ENCODE peak calls at places on chromosome 19, in eight cellular contexts. One of them, this sample, is unnamed.

GRCh38 chr19:39237200-39238184 is 7.3 kb downstream of the IFNL3 start:
- DNase-seq in activated T-cell treated with anti-CD3 and anti-CD28 coated beads for 1 hour: peak; percentile 12
- DNase-seq in foreskin fibroblast: no peak
- DNase-seq in SW480: peak; percentile 86
- DNase-seq in activated CD4-positive, CD25-positive, alpha-beta regulatory T cell: peak; percentile 23
- DNase-seq in effector CD4-positive, alpha-beta T cell: peak; percentile 17
- DNase-seq in NCI-H1092: no peak
- DNase-seq in pancreas: peak; percentile 94
- DNase-seq in this sample: no peak

GRCh38 chr19:47274891-47275865 is 493 bp downstream of the INAFM1 start:
- DNase-seq in effector CD4-positive, alpha-beta T cell: no peak
- DNase-seq in pancreas: peak; percentile 74
- DNase-seq in NCI-H1092: no peak
- DNase-seq in SW480: peak; percentile 44
- DNase-seq in foreskin fibroblast: no peak
- DNase-seq in activated CD4-positive, CD25-positive, alpha-beta regulatory T cell: peak; percentile 21
- DNase-seq in activated T-cell treated with anti-CD3 and anti-CD28 coated beads for 1 hour: peak; percentile 8
- DNase-seq in this sample: no peak

GRCh38 chr19:755063-755462 is 4.2 kb downstream of the MISP start:
- DNase-seq in activated T-cell treated with anti-CD3 and anti-CD28 coated beads for 1 hour: no peak
- DNase-seq in activated CD4-positive, CD25-positive, alpha-beta regulatory T cell: no peak
- DNase-seq in pancreas: no peak
- DNase-seq in foreskin fibroblast: no peak
- DNase-seq in SW480: no peak
- DNase-seq in NCI-H1092: no peak
- DNase-seq in effector CD4-positive, alpha-beta T cell: no peak
- DNase-seq in this sample: no peak

GRCh38 chr19:17183858-17184271 is 31.3 kb upstream of the USE1 start:
- DNase-seq in pancreas: no peak
- DNase-seq in foreskin fibroblast: no peak
- DNase-seq in NCI-H1092: no peak
- DNase-seq in effector CD4-positive, alpha-beta T cell: no peak
- DNase-seq in activated CD4-positive, CD25-positive, alpha-beta regulatory T cell: no peak
- DNase-seq in activated T-cell treated with anti-CD3 and anti-CD28 coated beads for 1 hour: no peak
- DNase-seq in SW480: no peak
- DNase-seq in this sample: no peak

GRCh38 chr19:31110331-31110730 is 238.9 kb downstream of the TSHZ3 start:
- DNase-seq in activated CD4-positive, CD25-positive, alpha-beta regulatory T cell: no peak
- DNase-seq in pancreas: no peak
- DNase-seq in activated T-cell treated with anti-CD3 and anti-CD28 coated beads for 1 hour: no peak
- DNase-seq in NCI-H1092: no peak
- DNase-seq in effector CD4-positive, alpha-beta T cell: no peak
- DNase-seq in SW480: peak; percentile 11
- DNase-seq in foreskin fibroblast: peak; percentile 43
- DNase-seq in this sample: peak; percentile 46

GRCh38 chr19:45670670-45671453 is 2.8 kb downstream of the GIPR start:
- DNase-seq in activated T-cell treated with anti-CD3 and anti-CD28 coated beads for 1 hour: peak; percentile 38
- DNase-seq in NCI-H1092: no peak
- DNase-seq in foreskin fibroblast: peak; percentile 44
- DNase-seq in SW480: peak; percentile 88
- DNase-seq in activated CD4-positive, CD25-positive, alpha-beta regulatory T cell: peak; percentile 28
- DNase-seq in pancreas: peak; percentile 95
- DNase-seq in effector CD4-positive, alpha-beta T cell: no peak
- DNase-seq in this sample: peak; percentile 73

GRCh38 chr19:58407658-58408151 is 744 bp upstream of the ZNF584 start:
- DNase-seq in NCI-H1092: no peak
- DNase-seq in effector CD4-positive, alpha-beta T cell: no peak
- DNase-seq in activated T-cell treated with anti-CD3 and anti-CD28 coated beads for 1 hour: no peak
- DNase-seq in activated CD4-positive, CD25-positive, alpha-beta regulatory T cell: no peak
- DNase-seq in foreskin fibroblast: no peak
- DNase-seq in pancreas: no peak
- DNase-seq in SW480: peak; percentile 36
- DNase-seq in this sample: no peak

GRCh38 chr19:4508698-4509097 is 9.6 kb downstream of the PLIN4 start:
- DNase-seq in NCI-H1092: peak; percentile 29
- DNase-seq in pancreas: peak; percentile 38
- DNase-seq in activated T-cell treated with anti-CD3 and anti-CD28 coated beads for 1 hour: no peak
- DNase-seq in effector CD4-positive, alpha-beta T cell: no peak
- DNase-seq in activated CD4-positive, CD25-positive, alpha-beta regulatory T cell: no peak
- DNase-seq in foreskin fibroblast: no peak
- DNase-seq in SW480: no peak
- DNase-seq in this sample: no peak

GRCh38 chr19:49133621-49134454 is 14.5 kb downstream of the PPFIA3 start:
- DNase-seq in activated T-cell treated with anti-CD3 and anti-CD28 coated beads for 1 hour: peak; percentile 47
- DNase-seq in foreskin fibroblast: no peak
- DNase-seq in pancreas: peak; percentile 88
- DNase-seq in SW480: no peak
- DNase-seq in effector CD4-positive, alpha-beta T cell: no peak
- DNase-seq in activated CD4-positive, CD25-positive, alpha-beta regulatory T cell: peak; percentile 35
- DNase-seq in NCI-H1092: no peak
- DNase-seq in this sample: peak; percentile 75

GRCh38 chr19:5434970-5435641 is 20.1 kb upstream of the ZNRF4 start:
- DNase-seq in SW480: peak; percentile 38
- DNase-seq in pancreas: no peak
- DNase-seq in foreskin fibroblast: peak; percentile 73
- DNase-seq in activated CD4-positive, CD25-positive, alpha-beta regulatory T cell: no peak
- DNase-seq in activated T-cell treated with anti-CD3 and anti-CD28 coated beads for 1 hour: no peak
- DNase-seq in NCI-H1092: no peak
- DNase-seq in effector CD4-positive, alpha-beta T cell: no peak
- DNase-seq in this sample: peak; percentile 91

GRCh38 chr19:31253816-31254551 is 95.3 kb downstream of the TSHZ3 start:
- DNase-seq in foreskin fibroblast: no peak
- DNase-seq in effector CD4-positive, alpha-beta T cell: no peak
- DNase-seq in NCI-H1092: no peak
- DNase-seq in SW480: peak; percentile 72
- DNase-seq in activated CD4-positive, CD25-positive, alpha-beta regulatory T cell: no peak
- DNase-seq in activated T-cell treated with anti-CD3 and anti-CD28 coated beads for 1 hour: no peak
- DNase-seq in pancreas: no peak
- DNase-seq in this sample: peak; percentile 83

GRCh38 chr19:1333789-1334188 is 48.1 kb downstream of the EFNA2 start:
- DNase-seq in pancreas: no peak
- DNase-seq in foreskin fibroblast: no peak
- DNase-seq in activated T-cell treated with anti-CD3 and anti-CD28 coated beads for 1 hour: no peak
- DNase-seq in NCI-H1092: no peak
- DNase-seq in SW480: no peak
- DNase-seq in activated CD4-positive, CD25-positive, alpha-beta regulatory T cell: no peak
- DNase-seq in effector CD4-positive, alpha-beta T cell: no peak
- DNase-seq in this sample: no peak

GRCh38 chr19:13887039-13887438 is 10.1 kb downstream of the NANOS3 start:
- DNase-seq in activated T-cell treated with anti-CD3 and anti-CD28 coated beads for 1 hour: no peak
- DNase-seq in pancreas: peak; percentile 37
- DNase-seq in effector CD4-positive, alpha-beta T cell: no peak
- DNase-seq in foreskin fibroblast: no peak
- DNase-seq in NCI-H1092: no peak
- DNase-seq in SW480: no peak
- DNase-seq in activated CD4-positive, CD25-positive, alpha-beta regulatory T cell: no peak
- DNase-seq in this sample: no peak

GRCh38 chr19:50384685-50385535 is 763 bp downstream of the POLD1 start:
- DNase-seq in activated T-cell treated with anti-CD3 and anti-CD28 coated beads for 1 hour: no peak
- DNase-seq in activated CD4-positive, CD25-positive, alpha-beta regulatory T cell: no peak
- DNase-seq in effector CD4-positive, alpha-beta T cell: no peak
- DNase-seq in NCI-H1092: no peak
- DNase-seq in SW480: peak; percentile 27
- DNase-seq in foreskin fibroblast: peak; percentile 28
- DNase-seq in pancreas: no peak
- DNase-seq in this sample: peak; percentile 27

GRCh38 chr19:19464339-19465098 is 50.8 kb downstream of the TSSK6 start:
- DNase-seq in NCI-H1092: no peak
- DNase-seq in effector CD4-positive, alpha-beta T cell: no peak
- DNase-seq in activated CD4-positive, CD25-positive, alpha-beta regulatory T cell: no peak
- DNase-seq in foreskin fibroblast: peak; percentile 35
- DNase-seq in SW480: no peak
- DNase-seq in activated T-cell treated with anti-CD3 and anti-CD28 coated beads for 1 hour: no peak
- DNase-seq in pancreas: peak; percentile 59
- DNase-seq in this sample: peak; percentile 81

GRCh38 chr19:7864719-7865074 is 9.5 kb downstream of the PRR36 start:
- DNase-seq in effector CD4-positive, alpha-beta T cell: no peak
- DNase-seq in pancreas: no peak
- DNase-seq in activated CD4-positive, CD25-positive, alpha-beta regulatory T cell: no peak
- DNase-seq in foreskin fibroblast: no peak
- DNase-seq in SW480: no peak
- DNase-seq in activated T-cell treated with anti-CD3 and anti-CD28 coated beads for 1 hour: no peak
- DNase-seq in NCI-H1092: no peak
- DNase-seq in this sample: no peak

GRCh38 chr19:29320076-29320475 is 107.1 kb upstream of the UQCRFS1 start:
- DNase-seq in pancreas: no peak
- DNase-seq in SW480: no peak
- DNase-seq in effector CD4-positive, alpha-beta T cell: no peak
- DNase-seq in foreskin fibroblast: no peak
- DNase-seq in NCI-H1092: no peak
- DNase-seq in activated CD4-positive, CD25-positive, alpha-beta regulatory T cell: no peak
- DNase-seq in activated T-cell treated with anti-CD3 and anti-CD28 coated beads for 1 hour: no peak
- DNase-seq in this sample: no peak

GRCh38 chr19:46907880-46908279 is 47.1 kb downstream of the ARHGAP35 start:
- DNase-seq in SW480: no peak
- DNase-seq in NCI-H1092: no peak
- DNase-seq in activated T-cell treated with anti-CD3 and anti-CD28 coated beads for 1 hour: no peak
- DNase-seq in activated CD4-positive, CD25-positive, alpha-beta regulatory T cell: no peak
- DNase-seq in pancreas: no peak
- DNase-seq in effector CD4-positive, alpha-beta T cell: no peak
- DNase-seq in foreskin fibroblast: no peak
- DNase-seq in this sample: no peak

GRCh38 chr19:49324801-49325491 is at the start of gene SLC6A16:
- DNase-seq in foreskin fibroblast: no peak
- DNase-seq in NCI-H1092: no peak
- DNase-seq in activated CD4-positive, CD25-positive, alpha-beta regulatory T cell: no peak
- DNase-seq in pancreas: no peak
- DNase-seq in effector CD4-positive, alpha-beta T cell: no peak
- DNase-seq in activated T-cell treated with anti-CD3 and anti-CD28 coated beads for 1 hour: no peak
- DNase-seq in SW480: no peak
- DNase-seq in this sample: no peak

GRCh38 chr19:6527893-6528543 is 2.8 kb upstream of the TNFSF9 start:
- DNase-seq in SW480: no peak
- DNase-seq in activated CD4-positive, CD25-positive, alpha-beta regulatory T cell: no peak
- DNase-seq in activated T-cell treated with anti-CD3 and anti-CD28 coated beads for 1 hour: no peak
- DNase-seq in NCI-H1092: no peak
- DNase-seq in foreskin fibroblast: no peak
- DNase-seq in effector CD4-positive, alpha-beta T cell: no peak
- DNase-seq in pancreas: no peak
- DNase-seq in this sample: no peak

GRCh38 chr19:33622809-33623511 is 1.2 kb downstream of the CHST8 start:
- DNase-seq in foreskin fibroblast: no peak
- DNase-seq in SW480: no peak
- DNase-seq in pancreas: no peak
- DNase-seq in activated CD4-positive, CD25-positive, alpha-beta regulatory T cell: no peak
- DNase-seq in activated T-cell treated with anti-CD3 and anti-CD28 coated beads for 1 hour: no peak
- DNase-seq in NCI-H1092: no peak
- DNase-seq in effector CD4-positive, alpha-beta T cell: no peak
- DNase-seq in this sample: no peak

GRCh38 chr19:5968431-5969373 is 9.2 kb downstream of the RANBP3 start:
- DNase-seq in NCI-H1092: no peak
- DNase-seq in activated CD4-positive, CD25-positive, alpha-beta regulatory T cell: no peak
- DNase-seq in effector CD4-positive, alpha-beta T cell: no peak
- DNase-seq in pancreas: peak; percentile 74
- DNase-seq in foreskin fibroblast: no peak
- DNase-seq in activated T-cell treated with anti-CD3 and anti-CD28 coated beads for 1 hour: no peak
- DNase-seq in SW480: no peak
- DNase-seq in this sample: peak; percentile 79